ENCODE peak calls at places on chromosomes 1 and 21, in seven cellular contexts. F is aorta, W is tibial nerve, R is esophagus muscularis mucosa, T is transverse colon, E is pancreas, Y is H9. S is an unnamed sample. For H3K9me3, the result is how much of the 10 kb centered on the place peaks cover.

GRCh38 chr1:95953005-95953404 is 719.0 kb downstream of the RWDD3 start:
- DNase-seq in F (no peak), W (no peak), R (no peak), T (no peak), E (no peak), Y (peak), S (no peak)

GRCh38 chr1:230176871-230177411 is 109.9 kb downstream of the GALNT2 start:
- DNase-seq in F (peak), W (peak), R (no peak), T (peak), E (peak), Y (peak), S (peak)

GRCh38 chr1:35049116-35049515 is 17.4 kb upstream of the ZMYM6 start:
- DNase-seq in F (no peak), W (no peak), R (peak), T (no peak), E (no peak), Y (peak), S (no peak)

GRCh38 chr1:23592209-23592905 is 33.1 kb upstream of the ID3 start:
- DNase-seq in F (no peak), W (no peak), R (no peak), T (no peak), E (no peak), Y (no peak), S (no peak)

GRCh38 chr1:66788231-66788939 is 12.7 kb downstream of the INSL5 start:
- DNase-seq in F (no peak), W (no peak), R (no peak), T (no peak), E (no peak), Y (no peak), S (no peak)

GRCh38 chr1:225458222-225458631 is 30.4 kb upstream of the LBR start:
- DNase-seq in F (peak), W (no peak), R (no peak), T (no peak), E (no peak), Y (no peak), S (no peak)

GRCh38 chr1:217484881-217485280 is 146.0 kb downstream of the GPATCH2 start:
- DNase-seq in F (no peak), W (no peak), R (no peak), T (no peak), E (no peak), Y (no peak), S (no peak)

GRCh38 chr1:245003246-245003645 is 138.9 kb upstream of the HNRNPU start:
- DNase-seq in F (no peak), W (no peak), R (no peak), T (no peak), E (no peak), Y (no peak), S (no peak)

GRCh38 chr1:86061660-86062059 is 94.9 kb downstream of the COL24A1 start:
- DNase-seq in F (no peak), W (no peak), R (no peak), T (no peak), E (no peak), Y (no peak), S (no peak)

GRCh38 chr1:51910182-51910581 is 31.7 kb upstream of the NRDC start:
- DNase-seq in F (no peak), W (no peak), R (no peak), T (no peak), E (no peak), Y (no peak), S (no peak)

GRCh38 chr1:201279313-201279712 is 4.0 kb upstream of the PKP1 start:
- DNase-seq in F (no peak), W (peak), R (no peak), T (no peak), E (no peak), Y (no peak), S (peak)

GRCh38 chr1:41658444-41659158 is 174.1 kb upstream of the EDN2 start:
- DNase-seq in F (peak), W (no peak), R (no peak), T (no peak), E (no peak), Y (no peak), S (no peak)

GRCh38 chr1:89980605-89981004 is 14.3 kb upstream of the ZNF326 start:
- DNase-seq in F (no peak), W (no peak), R (no peak), T (no peak), E (no peak), Y (no peak), S (no peak)

GRCh38 chr1:152582647-152583046 is 2.3 kb upstream of the LCE3D start:
- DNase-seq in F (no peak), W (no peak), R (no peak), T (no peak), E (no peak), Y (no peak), S (no peak)

GRCh38 chr1:233725423-233725822 is 111.5 kb downstream of the KCNK1 start:
- DNase-seq in F (no peak), W (no peak), R (no peak), T (no peak), E (no peak), Y (peak), S (no peak)

GRCh38 chr1:219041141-219041540 is 132.5 kb upstream of the LYPLAL1 start:
- DNase-seq in F (no peak), W (no peak), R (no peak), T (no peak), E (no peak), Y (no peak), S (no peak)

GRCh38 chr1:33459766-33460543 is 12.5 kb upstream of the ZSCAN20 start:
- DNase-seq in F (no peak), W (no peak), R (no peak), T (no peak), E (no peak), Y (no peak), S (no peak)

GRCh38 chr1:180158149-180159147 is 3.8 kb downstream of the QSOX1 start:
- DNase-seq in F (no peak), W (no peak), R (no peak), T (peak), E (peak), Y (no peak), S (no peak)

GRCh38 chr1:16156848-16157495 is 1.1 kb upstream of the EPHA2 start:
- DNase-seq in F (no peak), W (no peak), R (no peak), T (no peak), E (no peak), Y (no peak), S (no peak)

GRCh38 chr1:43348343-43348808 is 10.4 kb upstream of the CDC20 start:
- DNase-seq in F (no peak), W (no peak), R (no peak), T (no peak), E (no peak), Y (no peak), S (no peak)

GRCh38 chr1:31409946-31410858 is 2.8 kb upstream of the SERINC2 start:
- DNase-seq in F (no peak), W (no peak), R (no peak), T (no peak), E (no peak), Y (no peak), S (no peak)

GRCh38 chr1:91765293-91765692 is 120.7 kb downstream of the TGFBR3 start:
- DNase-seq in F (no peak), W (no peak), R (no peak), T (no peak), E (no peak), Y (no peak), S (no peak)

GRCh38 chr21:32207096-32207716 is 71.6 kb downstream of the MIS18A start:
- DNase-seq in F (no peak), W (no peak), R (no peak), T (no peak), E (no peak), Y (no peak), S (no peak)

GRCh38 chr21:35203093-35204021 is 154.3 kb upstream of the RUNX1 start:
- DNase-seq in F (no peak), W (no peak), R (no peak), T (no peak), E (no peak), Y (no peak), S (peak)

GRCh38 chr1:168949672-168950071 is 156.8 kb upstream of the ATP1B1 start:
- DNase-seq in F (no peak), W (no peak), R (no peak), T (no peak), E (no peak), Y (no peak), S (no peak)

GRCh38 chr1:36814774-36815173 is 219.5 kb downstream of the GRIK3 start:
- DNase-seq in F (no peak), W (no peak), R (no peak), T (no peak), E (no peak), Y (no peak), S (no peak)

GRCh38 chr1:51189421-51190073 is 46.5 kb upstream of the RNF11 start:
- DNase-seq in F (no peak), W (no peak), R (no peak), T (peak), E (peak), Y (no peak), S (no peak)

GRCh38 chr1:82485591-82486369 is 685.0 kb downstream of the ADGRL2 start:
- DNase-seq in F (peak), W (peak), R (no peak), T (peak), E (no peak), Y (peak), S (peak)

GRCh38 chr21:34707876-34708325 is 39.1 kb downstream of the CLIC6 start:
- DNase-seq in F (no peak), W (no peak), R (no peak), T (no peak), E (no peak), Y (no peak), S (no peak)

GRCh38 chr1:174875306-174875705 is 124.4 kb upstream of the CACYBP start:
- DNase-seq in F (no peak), W (no peak), R (no peak), T (peak), E (peak), Y (peak), S (no peak)

GRCh38 chr1:228445867-228446584 is 29.4 kb upstream of the TRIM17 start:
- DNase-seq in F (peak), W (no peak), R (no peak), T (no peak), E (no peak), Y (peak), S (no peak)

GRCh38 chr1:29454616-29455380 is 218.5 kb downstream of the PTPRU start:
- DNase-seq in F (peak), W (no peak), R (no peak), T (no peak), E (no peak), Y (no peak), S (no peak)

GRCh38 chr1:203127672-203128611 is at the start of gene ADORA1:
- DNase-seq in F (peak), W (peak), R (no peak), T (peak), E (peak), Y (peak), S (peak)

GRCh38 chr1:223034270-223034798 is 108.7 kb downstream of the TLR5 start:
- DNase-seq in F (no peak), W (no peak), R (no peak), T (no peak), E (no peak), Y (no peak), S (no peak)

GRCh38 chr1:179001451-179001850 is 24.2 kb upstream of the FAM20B start:
- DNase-seq in F (no peak), W (no peak), R (peak), T (no peak), E (no peak), Y (no peak), S (no peak)

GRCh38 chr1:203636306-203636705 is 9.7 kb downstream of the ATP2B4 start:
- DNase-seq in F (peak), W (no peak), R (no peak), T (no peak), E (no peak), Y (no peak), S (peak)

GRCh38 chr1:177858222-177858894 is 111.5 kb downstream of the SEC16B start:
- DNase-seq in F (no peak), W (no peak), R (no peak), T (no peak), E (no peak), Y (no peak), S (no peak)

GRCh38 chr1:27628712-27629111 is 6.3 kb downstream of the FGR start:
- DNase-seq in F (no peak), W (no peak), R (no peak), T (no peak), E (no peak), Y (no peak), S (no peak)

GRCh38 chr1:27624467-27625233 is 10.3 kb downstream of the FGR start:
- DNase-seq in F (no peak), W (no peak), R (no peak), T (no peak), E (no peak), Y (no peak), S (no peak)

GRCh38 chr1:27627051-27627450 is 7.9 kb downstream of the FGR start:
- DNase-seq in F (no peak), W (no peak), R (no peak), T (no peak), E (no peak), Y (no peak), S (peak)

GRCh38 chr1:27623327-27624212 is 11.4 kb downstream of the FGR start:
- DNase-seq in F (no peak), W (no peak), R (no peak), T (no peak), E (no peak), Y (no peak), S (no peak)

DNA sequence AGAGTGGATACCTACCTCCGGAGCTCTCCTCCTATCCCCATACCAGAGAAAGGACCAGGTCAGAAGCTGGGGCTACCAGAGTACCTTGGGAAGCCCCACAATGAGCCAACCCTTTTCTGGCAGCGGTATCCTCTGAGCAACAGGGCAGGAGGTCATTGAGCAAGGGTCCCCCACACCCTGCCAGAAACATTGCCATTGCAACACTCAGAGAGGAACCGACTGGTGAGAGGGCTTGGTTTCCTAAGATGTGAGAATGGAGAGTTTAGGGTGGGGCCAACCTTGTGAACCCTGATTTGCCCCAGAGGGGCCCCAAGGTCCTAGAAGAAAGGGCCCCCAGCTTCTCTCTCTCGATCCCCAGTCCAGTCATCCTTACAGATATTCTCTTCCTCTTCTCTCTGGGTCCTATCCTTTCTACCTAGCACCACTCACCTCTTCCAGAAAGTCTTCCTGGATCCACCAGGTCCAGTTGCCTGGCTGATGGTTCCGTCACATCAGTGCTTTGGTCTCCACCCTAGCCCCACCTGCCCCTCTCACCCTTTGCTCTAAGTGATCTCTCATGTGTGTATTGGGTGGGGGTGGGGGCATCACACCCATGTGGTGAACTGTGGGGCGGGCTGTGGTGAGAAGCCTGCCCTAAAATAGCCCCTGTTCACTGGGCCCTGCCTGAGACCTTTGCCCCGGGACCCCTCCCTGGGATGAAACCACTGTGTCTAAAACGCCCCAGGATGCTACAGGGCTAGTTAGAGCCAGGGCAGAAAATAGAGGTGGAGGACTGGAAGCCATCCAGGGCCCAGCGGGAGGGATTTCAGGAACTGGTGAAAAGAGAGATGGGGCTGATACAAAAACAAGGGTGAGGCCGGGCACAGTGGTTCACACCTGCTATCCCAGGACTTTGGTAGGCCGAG is 8.7 kb downstream of the FGR start:
- DNase-seq in F (no peak), W (no peak), R (no peak), T (no peak), E (no peak), Y (no peak), S (no peak)
- H3K27ac ChIP-seq in F (no peak), W (no peak), R (no peak), T (no peak), E (no peak), Y (no peak), S (no peak)

GRCh38 chr21:22728091-22728490 is 1729.9 kb downstream of the NCAM2 start:
- DNase-seq in F (no peak), W (no peak), R (no peak), T (no peak), E (no peak), Y (no peak), S (no peak)
- H3K9me3 ChIP-seq in F (under half), W (under half), R (under half), T (under half), E (under half), Y (under half), S (under half)

GRCh38 chr1:209899948-209900347 is 38.1 kb upstream of the SYT14 start:
- DNase-seq in F (no peak), W (no peak), R (no peak), T (no peak), E (no peak), Y (peak), S (no peak)
- H3K27ac ChIP-seq in F (no peak), W (no peak), R (no peak), T (no peak), E (no peak), Y (no peak), S (no peak)

DNA sequence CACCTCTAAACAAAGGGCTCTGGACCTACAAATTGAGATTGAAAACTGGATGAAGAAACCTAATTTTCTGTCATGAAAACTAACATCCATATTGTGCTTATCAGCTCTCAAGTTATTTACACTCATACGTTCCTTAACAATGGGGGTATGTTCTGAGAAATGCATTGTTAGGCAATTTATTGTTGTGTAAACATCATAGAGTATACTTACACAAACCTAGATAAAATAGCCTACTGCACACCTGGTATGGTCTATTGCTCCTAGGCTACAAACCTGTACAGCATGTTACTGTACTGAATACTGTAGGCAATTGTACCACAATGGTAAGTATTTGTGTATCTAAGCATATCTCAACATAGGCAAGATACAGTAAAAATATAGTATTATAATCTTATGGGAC is 191.4 kb downstream of the TM2D1 start:
- DNase-seq in F (no peak), W (no peak), R (no peak), T (no peak), E (no peak), Y (no peak), S (no peak)
- H3K9me3 ChIP-seq in F (under half), W (under half), R (under half), T (under half), E (under half), Y (under half), S (under half)

GRCh38 chr1:94237291-94238226 is at the start of gene ARHGAP29:
- DNase-seq in F (peak), W (peak), R (no peak), T (peak), E (peak), Y (peak), S (peak)

GRCh38 chr1:94236630-94237290 is 624 bp downstream of the ARHGAP29 start:
- DNase-seq in F (peak), W (no peak), R (no peak), T (peak), E (peak), Y (peak), S (peak)

GRCh38 chr1:94236021-94236491 is 1.3 kb downstream of the ARHGAP29 start:
- DNase-seq in F (no peak), W (no peak), R (no peak), T (no peak), E (no peak), Y (no peak), S (no peak)

GRCh38 chr1:94235189-94236020 is 2.0 kb downstream of the ARHGAP29 start:
- DNase-seq in F (no peak), W (no peak), R (no peak), T (no peak), E (no peak), Y (no peak), S (no peak)

GRCh38 chr1:94234615-94235014 is 2.8 kb downstream of the ARHGAP29 start:
- DNase-seq in F (no peak), W (no peak), R (no peak), T (no peak), E (no peak), Y (no peak), S (no peak)
- H3K27ac ChIP-seq in F (no peak), W (no peak), R (no peak), T (no peak), E (no peak), Y (no peak), S (peak)